ENCODE peak calls at places on chromosomes 13 and 19, in five cellular contexts. One of them, this sample, is unnamed.

GRCh38 chr13:79432086-79432485 is 26.0 kb upstream of the RBM26 start:
- DNase-seq in anterior cingulate cortex: no peak
- DNase-seq in substantia nigra: no peak
- DNase-seq in AG09309: no peak
- DNase-seq in OCI-M1: no peak
- DNase-seq in this sample: no peak

GRCh38 chr19:48390188-48391099 is 907 bp downstream of the KDELR1 start:
- DNase-seq in AG09309: no peak
- DNase-seq in OCI-M1: peak
- DNase-seq in substantia nigra: peak
- DNase-seq in anterior cingulate cortex: peak
- DNase-seq in this sample: peak

GRCh38 chr13:50357586-50358118 is 342.4 kb downstream of the KCNRG start:
- DNase-seq in OCI-M1: no peak
- DNase-seq in AG09309: peak
- DNase-seq in anterior cingulate cortex: peak
- DNase-seq in substantia nigra: no peak
- DNase-seq in this sample: no peak

GRCh38 chr19:11096210-11096841 is 7.1 kb downstream of the LDLR start:
- DNase-seq in OCI-M1: peak
- DNase-seq in anterior cingulate cortex: peak
- DNase-seq in AG09309: no peak
- DNase-seq in substantia nigra: no peak
- DNase-seq in this sample: no peak

GRCh38 chr19:16824658-16825311 is 4.4 kb upstream of the SIN3B start:
- DNase-seq in substantia nigra: no peak
- DNase-seq in anterior cingulate cortex: no peak
- DNase-seq in AG09309: peak
- DNase-seq in OCI-M1: peak
- DNase-seq in this sample: no peak

GRCh38 chr19:15463865-15464371 is 426 bp downstream of the RASAL3 start:
- DNase-seq in anterior cingulate cortex: no peak
- DNase-seq in AG09309: no peak
- DNase-seq in substantia nigra: no peak
- DNase-seq in OCI-M1: peak
- DNase-seq in this sample: no peak

GRCh38 chr19:6393982-6394412 is 1.0 kb upstream of the GTF2F1 start:
- DNase-seq in AG09309: no peak
- DNase-seq in anterior cingulate cortex: peak
- DNase-seq in OCI-M1: no peak
- DNase-seq in substantia nigra: no peak
- DNase-seq in this sample: no peak

GRCh38 chr13:59846845-59847620 is 316.7 kb downstream of the DIAPH3 start:
- DNase-seq in anterior cingulate cortex: no peak
- DNase-seq in AG09309: no peak
- DNase-seq in substantia nigra: no peak
- DNase-seq in OCI-M1: no peak
- DNase-seq in this sample: no peak

GRCh38 chr13:74465279-74465678 is 331.1 kb upstream of the KLF12 start:
- DNase-seq in substantia nigra: no peak
- DNase-seq in OCI-M1: no peak
- DNase-seq in AG09309: no peak
- DNase-seq in anterior cingulate cortex: no peak
- DNase-seq in this sample: no peak

GRCh38 chr19:47540748-47541147 is 25.9 kb upstream of the NAPA start:
- DNase-seq in substantia nigra: no peak
- DNase-seq in AG09309: peak
- DNase-seq in OCI-M1: peak
- DNase-seq in anterior cingulate cortex: no peak
- DNase-seq in this sample: no peak

GRCh38 chr19:33406521-33407139 is 33.1 kb downstream of the CEBPG start:
- DNase-seq in anterior cingulate cortex: peak
- DNase-seq in AG09309: no peak
- DNase-seq in substantia nigra: peak
- DNase-seq in OCI-M1: peak
- DNase-seq in this sample: peak

GRCh38 chr19:51002542-51003311 is 1.3 kb upstream of the KLK8 start:
- DNase-seq in AG09309: no peak
- DNase-seq in substantia nigra: no peak
- DNase-seq in OCI-M1: peak
- DNase-seq in anterior cingulate cortex: peak
- DNase-seq in this sample: no peak

GRCh38 chr13:30698023-30698422 is 37.3 kb upstream of the ALOX5AP start:
- DNase-seq in anterior cingulate cortex: no peak
- DNase-seq in AG09309: no peak
- DNase-seq in substantia nigra: no peak
- DNase-seq in OCI-M1: peak
- DNase-seq in this sample: no peak

GRCh38 chr13:63690672-63691071 is 2275.0 kb upstream of the PCDH20 start:
- DNase-seq in AG09309: no peak
- DNase-seq in substantia nigra: no peak
- DNase-seq in OCI-M1: no peak
- DNase-seq in anterior cingulate cortex: no peak
- DNase-seq in this sample: no peak

GRCh38 chr13:44573790-44574465 is 2.2 kb downstream of the TSC22D1 start:
- DNase-seq in anterior cingulate cortex: no peak
- DNase-seq in AG09309: peak
- DNase-seq in substantia nigra: no peak
- DNase-seq in OCI-M1: peak
- DNase-seq in this sample: no peak

GRCh38 chr19:799076-799881 is 2.0 kb downstream of the PTBP1 start:
- DNase-seq in OCI-M1: peak
- DNase-seq in anterior cingulate cortex: no peak
- DNase-seq in AG09309: no peak
- DNase-seq in substantia nigra: no peak
- DNase-seq in this sample: no peak

GRCh38 chr13:81446441-81446840 is 1105.5 kb upstream of the SPRY2 start:
- DNase-seq in AG09309: no peak
- DNase-seq in OCI-M1: no peak
- DNase-seq in substantia nigra: no peak
- DNase-seq in anterior cingulate cortex: no peak
- DNase-seq in this sample: no peak

GRCh38 chr19:16936901-16937300 is 48.1 kb downstream of the F2RL3 start:
- DNase-seq in substantia nigra: no peak
- DNase-seq in AG09309: no peak
- DNase-seq in anterior cingulate cortex: no peak
- DNase-seq in OCI-M1: no peak
- DNase-seq in this sample: no peak

GRCh38 chr13:109332501-109333499 is 453.6 kb downstream of the IRS2 start:
- DNase-seq in anterior cingulate cortex: no peak
- DNase-seq in OCI-M1: no peak
- DNase-seq in AG09309: no peak
- DNase-seq in substantia nigra: no peak
- DNase-seq in this sample: no peak

GRCh38 chr19:3721131-3721899 is 13.1 kb downstream of the TJP3 start:
- DNase-seq in anterior cingulate cortex: peak
- DNase-seq in AG09309: peak
- DNase-seq in OCI-M1: peak
- DNase-seq in substantia nigra: peak
- DNase-seq in this sample: peak

GRCh38 chr19:42282810-42283247 is 13.8 kb downstream of the CIC start:
- DNase-seq in anterior cingulate cortex: no peak
- DNase-seq in AG09309: no peak
- DNase-seq in OCI-M1: no peak
- DNase-seq in substantia nigra: no peak
- DNase-seq in this sample: no peak

GRCh38 chr13:39767791-39768564 is 112.5 kb downstream of the COG6 start:
- DNase-seq in AG09309: no peak
- DNase-seq in anterior cingulate cortex: no peak
- DNase-seq in OCI-M1: no peak
- DNase-seq in substantia nigra: no peak
- DNase-seq in this sample: no peak

GRCh38 chr13:51614350-51614786 is 30.1 kb downstream of the WDFY2 start:
- DNase-seq in AG09309: no peak
- DNase-seq in substantia nigra: no peak
- DNase-seq in OCI-M1: no peak
- DNase-seq in anterior cingulate cortex: peak
- DNase-seq in this sample: peak

GRCh38 chr13:41658057-41658642 is 200.8 kb downstream of the RGCC start:
- DNase-seq in OCI-M1: no peak
- DNase-seq in anterior cingulate cortex: no peak
- DNase-seq in AG09309: peak
- DNase-seq in substantia nigra: no peak
- DNase-seq in this sample: no peak

GRCh38 chr13:43953370-43953769 is 73.7 kb downstream of the LACC1 start:
- DNase-seq in substantia nigra: no peak
- DNase-seq in OCI-M1: no peak
- DNase-seq in AG09309: no peak
- DNase-seq in anterior cingulate cortex: no peak
- DNase-seq in this sample: no peak

GRCh38 chr19:18173054-18173571 is 500 bp upstream of the IFI30 start:
- DNase-seq in substantia nigra: no peak
- DNase-seq in OCI-M1: peak
- DNase-seq in anterior cingulate cortex: no peak
- DNase-seq in AG09309: no peak
- DNase-seq in this sample: no peak

GRCh38 chr13:48642061-48642460 is 11.7 kb upstream of the CYSLTR2 start:
- DNase-seq in OCI-M1: no peak
- DNase-seq in AG09309: no peak
- DNase-seq in substantia nigra: no peak
- DNase-seq in anterior cingulate cortex: no peak
- DNase-seq in this sample: no peak

GRCh38 chr13:99546878-99547277 is 45.6 kb downstream of the TM9SF2 start:
- DNase-seq in AG09309: no peak
- DNase-seq in anterior cingulate cortex: no peak
- DNase-seq in OCI-M1: no peak
- DNase-seq in substantia nigra: no peak
- DNase-seq in this sample: no peak

GRCh38 chr19:15107056-15108010 is at the start of gene SYDE1:
- DNase-seq in anterior cingulate cortex: peak
- DNase-seq in OCI-M1: no peak
- DNase-seq in substantia nigra: no peak
- DNase-seq in AG09309: no peak
- DNase-seq in this sample: no peak

GRCh38 chr19:47186337-47187022 is 44.5 kb downstream of the BBC3 start:
- DNase-seq in AG09309: no peak
- DNase-seq in anterior cingulate cortex: no peak
- DNase-seq in OCI-M1: no peak
- DNase-seq in substantia nigra: no peak
- DNase-seq in this sample: no peak

GRCh38 chr19:15417699-15418098 is 1.1 kb downstream of the AKAP8L start:
- DNase-seq in AG09309: no peak
- DNase-seq in anterior cingulate cortex: no peak
- DNase-seq in substantia nigra: no peak
- DNase-seq in OCI-M1: no peak
- DNase-seq in this sample: no peak

GRCh38 chr19:18798384-18799352 is 7.6 kb upstream of the COMP start:
- DNase-seq in AG09309: no peak
- DNase-seq in anterior cingulate cortex: no peak
- DNase-seq in OCI-M1: no peak
- DNase-seq in substantia nigra: no peak
- DNase-seq in this sample: no peak

GRCh38 chr19:6086081-6086858 is 24.0 kb downstream of the RFX2 start:
- DNase-seq in AG09309: no peak
- DNase-seq in anterior cingulate cortex: no peak
- DNase-seq in OCI-M1: no peak
- DNase-seq in substantia nigra: no peak
- DNase-seq in this sample: no peak

GRCh38 chr13:103358245-103358932 is 292.2 kb upstream of the SLC10A2 start:
- DNase-seq in AG09309: no peak
- DNase-seq in anterior cingulate cortex: no peak
- DNase-seq in OCI-M1: no peak
- DNase-seq in substantia nigra: no peak
- DNase-seq in this sample: no peak

GRCh38 chr19:10007811-10008211 is 2.5 kb downstream of the COL5A3 start:
- DNase-seq in OCI-M1: no peak
- DNase-seq in substantia nigra: no peak
- DNase-seq in anterior cingulate cortex: no peak
- DNase-seq in AG09309: no peak
- DNase-seq in this sample: no peak